ENCODE peak calls at places on chromosomes 4 and X, in seven cellular contexts. N is GM12891, G is NCI-H1694 treated with DMSO at 0.1 percent for 48 hours, P is HL-60, M is frontal cortex, Q is heart right ventricle, T is SJSA1. D is an unnamed sample.

GRCh38 chrX:120305531-120306145 is 5.6 kb downstream of the TMEM255A start:
- DNase-seq in M (no peak), T (no peak), N (no peak), Q (no peak), P (no peak), G (no peak), D (no peak)

GRCh38 chrX:30967516-30967915 is 78.5 kb upstream of the TAB3 start:
- DNase-seq in T (no peak), G (no peak), M (no peak), P (no peak), N (no peak), Q (no peak), D (no peak)

GRCh38 chrX:119067023-119067739 is 5.6 kb upstream of the CT47C1 start:
- DNase-seq in Q (peak; percentile 45), T (peak; percentile 44), G (peak; percentile 36), N (no peak), P (no peak), M (peak; percentile 48), D (no peak)

GRCh38 chr4:67575232-67575888 is 16.8 kb downstream of the STAP1 start:
- DNase-seq in Q (no peak), N (no peak), P (peak; percentile 21), G (no peak), T (no peak), M (no peak), D (no peak)

GRCh38 chr4:18057821-18058533 is 36.4 kb upstream of the LCORL start:
- DNase-seq in G (no peak), M (no peak), N (no peak), Q (no peak), P (no peak), T (no peak), D (no peak)

GRCh38 chrX:66902081-66902480 is 263.2 kb upstream of the EDA2R start:
- DNase-seq in Q (no peak), M (no peak), G (no peak), P (no peak), T (no peak), N (no peak), D (no peak)

GRCh38 chrX:13090261-13091110 is 46.1 kb upstream of the FAM9C start:
- DNase-seq in T (no peak), M (no peak), P (peak; percentile 78), N (no peak), Q (no peak), G (no peak), D (no peak)

GRCh38 chr4:7358100-7358735 is 76.5 kb downstream of the PSAPL1 start:
- DNase-seq in G (peak; percentile 88), M (no peak), Q (peak; percentile 43), N (no peak), T (no peak), P (no peak), D (no peak)

GRCh38 chr4:155207534-155208257 is 740 bp upstream of the NPY2R start:
- DNase-seq in N (no peak), T (no peak), G (no peak), Q (no peak), P (no peak), M (peak; percentile 1), D (no peak)

GRCh38 chrX:9804444-9804843 is 18.2 kb downstream of the SHROOM2 start:
- DNase-seq in N (no peak), T (no peak), Q (no peak), G (no peak), P (no peak), M (no peak), D (no peak)

GRCh38 chr4:159689526-159689925 is 586.6 kb downstream of the RAPGEF2 start:
- DNase-seq in P (no peak), G (no peak), T (no peak), Q (no peak), N (no peak), M (no peak), D (no peak)

GRCh38 chr4:98619197-98619596 is 39.2 kb downstream of the TSPAN5 start:
- DNase-seq in G (no peak), Q (no peak), P (no peak), M (no peak), N (no peak), T (no peak), D (no peak)

GRCh38 chr4:130632731-130633604 is 1537.0 kb downstream of the C4orf33 start:
- DNase-seq in Q (no peak), T (no peak), G (no peak), P (no peak), N (no peak), M (no peak), D (no peak)

GRCh38 chr4:122309988-122310626 is 68.7 kb upstream of the ADAD1 start:
- DNase-seq in T (no peak), P (no peak), G (peak; percentile 16), N (no peak), M (no peak), Q (no peak), D (no peak)

GRCh38 chr4:172850838-172851237 is 317.8 kb upstream of the GALNT7 start:
- DNase-seq in Q (no peak), T (no peak), N (no peak), M (no peak), G (no peak), P (no peak), D (no peak)

GRCh38 chr4:10730590-10730989 is 46.0 kb upstream of the CLNK start:
- DNase-seq in Q (no peak), G (no peak), T (no peak), P (no peak), N (no peak), M (no peak), D (no peak)

GRCh38 chr4:46818604-46819003 is 90.4 kb downstream of the COX7B2 start:
- DNase-seq in T (no peak), N (no peak), P (no peak), G (no peak), M (no peak), Q (no peak), D (no peak)

GRCh38 chr4:177375372-177375771 is 65.7 kb downstream of the NEIL3 start:
- DNase-seq in T (no peak), Q (no peak), P (no peak), G (no peak), N (no peak), M (no peak), D (no peak)

GRCh38 chr4:155543126-155543765 is 123.4 kb upstream of the GUCY1A1 start:
- DNase-seq in Q (no peak), T (peak; percentile 39), P (no peak), N (no peak), M (no peak), G (no peak), D (no peak)

GRCh38 chrX:77937291-77937690 is 26.8 kb downstream of the ATP7A start:
- DNase-seq in Q (no peak), P (no peak), N (no peak), T (no peak), G (no peak), M (no peak), D (no peak)

GRCh38 chrX:75582511-75582910 is 59.7 kb upstream of the ZDHHC15 start:
- DNase-seq in G (no peak), M (no peak), Q (no peak), P (no peak), T (no peak), N (no peak), D (no peak)

GRCh38 chr4:184287697-184288255 is 70.1 kb upstream of the ENPP6 start:
- DNase-seq in G (no peak), Q (no peak), M (no peak), T (no peak), P (no peak), N (no peak), D (no peak)

GRCh38 chrX:35890699-35891098 is 28.8 kb upstream of the CFAP47 start:
- DNase-seq in T (no peak), N (no peak), P (no peak), Q (no peak), M (peak; percentile 6), G (peak; percentile 45), D (no peak)

GRCh38 chr4:14977836-14978235 is 24.4 kb upstream of the CPEB2 start:
- DNase-seq in M (no peak), N (no peak), T (no peak), P (no peak), G (no peak), Q (no peak), D (no peak)

GRCh38 chr4:33272722-33273121 is 2552.6 kb downstream of the PCDH7 start:
- DNase-seq in M (no peak), N (no peak), T (no peak), P (no peak), G (no peak), Q (no peak), D (no peak)

GRCh38 chrX:1481636-1482529 is 29.2 kb upstream of the ASMTL start:
- DNase-seq in N (no peak), Q (peak; percentile 46), G (no peak), T (peak; percentile 54), M (no peak), P (peak; percentile 69), D (peak; percentile 77)

GRCh38 chr4:42558156-42558555 is 98.7 kb downstream of the ATP8A1 start:
- DNase-seq in P (no peak), Q (no peak), N (no peak), M (no peak), T (no peak), G (no peak), D (no peak)

GRCh38 chr4:121164291-121164690 is at the start of gene TNIP3:
- DNase-seq in Q (no peak), T (no peak), G (no peak), N (no peak), M (no peak), P (no peak), D (no peak)

GRCh38 chr4:182137343-182137742 is 105.9 kb upstream of the TENM3 start:
- DNase-seq in P (no peak), T (no peak), G (no peak), Q (no peak), M (no peak), N (no peak), D (no peak)

GRCh38 chr4:145387079-145387478 is 94.6 kb upstream of the SMAD1 start:
- DNase-seq in N (no peak), M (no peak), P (no peak), Q (no peak), G (no peak), T (no peak), D (no peak)

GRCh38 chr4:15150636-15151432 is 148.6 kb downstream of the CPEB2 start:
- DNase-seq in T (no peak), P (no peak), N (no peak), M (no peak), Q (no peak), G (no peak), D (no peak)

GRCh38 chr4:19478791-19479190 is 772.9 kb upstream of the SLIT2 start:
- DNase-seq in M (no peak), G (no peak), N (no peak), T (no peak), P (no peak), Q (no peak), D (no peak)

GRCh38 chr4:77172336-77172735 is 15.3 kb downstream of the CCNG2 start:
- DNase-seq in M (no peak), G (no peak), N (no peak), Q (no peak), T (peak; percentile 68), P (no peak), D (no peak)

GRCh38 chrX:115579786-115580294 is 18.9 kb downstream of the PLS3 start:
- DNase-seq in P (no peak), G (no peak), N (no peak), M (no peak), T (no peak), Q (no peak), D (no peak)

GRCh38 chr4:186158021-186158859 is 33.1 kb upstream of the CYP4V2 start:
- DNase-seq in G (no peak), M (no peak), T (no peak), P (no peak), Q (no peak), N (no peak), D (no peak)

GRCh38 chr4:161252520-161253141 is 911.2 kb downstream of the FSTL5 start:
- DNase-seq in Q (no peak), M (no peak), T (no peak), G (peak; percentile 4), P (no peak), N (no peak), D (no peak)

GRCh38 chrX:40530471-40530870 is 50.3 kb upstream of the ATP6AP2 start:
- DNase-seq in N (no peak), P (no peak), Q (no peak), M (no peak), G (no peak), T (no peak), D (no peak)

GRCh38 chrX:18012974-18013373 is 151.9 kb upstream of the RAI2 start:
- DNase-seq in N (no peak), M (no peak), G (no peak), Q (no peak), T (no peak), P (no peak), D (no peak)